ENCODE peak calls at places on chromosomes 16 and 17, in four cellular contexts. F, P, C and Q are unnamed samples.

GRCh38 chr17:7014995-7015586 is 2.7 kb downstream of the RNASEK start:
- DNase-seq in F (no peak), P (no peak), C (no peak), Q (peak; percentile 78)

GRCh38 chr16:67001159-67001486 is 12.7 kb downstream of the CES4A start:
- DNase-seq in F (no peak), P (no peak), C (no peak), Q (no peak)

GRCh38 chr17:78132086-78132676 is 1.6 kb downstream of the TMC8 start:
- DNase-seq in F (no peak), P (no peak), C (peak; percentile 52), Q (no peak)

GRCh38 chr17:38898291-38898679 is 27.1 kb upstream of the LASP1NB start:
- DNase-seq in F (no peak), P (no peak), C (no peak), Q (no peak)

GRCh38 chr17:48110722-48111121 is 3.2 kb downstream of the SNX11 start:
- DNase-seq in F (no peak), P (no peak), C (no peak), Q (no peak)

GRCh38 chr16:17154981-17155380 is 315.8 kb downstream of the XYLT1 start:
- DNase-seq in F (peak; percentile 34), P (no peak), C (no peak), Q (no peak)

GRCh38 chr16:71426880-71427615 is 14.8 kb downstream of the TLE7 start:
- DNase-seq in F (no peak), P (no peak), C (no peak), Q (no peak)

GRCh38 chr16:21156767-21157467 is 1.6 kb upstream of the LDAF1 start:
- DNase-seq in F (no peak), P (peak; percentile 79), C (peak; percentile 46), Q (peak; percentile 44)

GRCh38 chr17:17275991-17276390 is 5.1 kb downstream of the COPS3 start:
- DNase-seq in F (no peak), P (no peak), C (no peak), Q (no peak)

GRCh38 chr16:28105954-28106353 is 42.4 kb upstream of the GSG1L start:
- DNase-seq in F (no peak), P (no peak), C (no peak), Q (no peak)

GRCh38 chr16:54397190-54397835 is 110.7 kb upstream of the IRX3 start:
- DNase-seq in F (no peak), P (no peak), C (no peak), Q (peak; percentile 12)

GRCh38 chr16:29876578-29877249 is 13.7 kb upstream of the CDIPT start:
- DNase-seq in F (no peak), P (no peak), C (no peak), Q (no peak)

GRCh38 chr16:87950765-87951549 is at the start of gene BANP:
- DNase-seq in F (peak; percentile 98), P (peak; percentile 99), C (peak; percentile 99), Q (peak; percentile 98)

GRCh38 chr17:81509048-81509686 is 3.4 kb downstream of the ACTG1 start:
- DNase-seq in F (no peak), P (peak; percentile 63), C (no peak), Q (no peak)

GRCh38 chr17:80423536-80424225 is 8.7 kb downstream of the ENDOV start:
- DNase-seq in F (no peak), P (no peak), C (no peak), Q (no peak)

GRCh38 chr17:78921437-78921971 is 3.7 kb downstream of the TIMP2 start:
- DNase-seq in F (peak; percentile 35), P (no peak), C (no peak), Q (no peak)

GRCh38 chr16:71610936-71611871 is 14.8 kb upstream of the MARVELD3 start:
- DNase-seq in F (peak; percentile 28), P (peak; percentile 72), C (peak; percentile 83), Q (peak; percentile 44)

GRCh38 chr16:86519649-86520316 is 9.5 kb downstream of the FOXF1 start:
- DNase-seq in F (peak; percentile 37), P (peak; percentile 48), C (no peak), Q (peak; percentile 35)

GRCh38 chr16:85706449-85707034 is 17.8 kb upstream of the GINS2 start:
- DNase-seq in F (no peak), P (no peak), C (no peak), Q (no peak)

GRCh38 chr17:31068291-31068690 is 26.5 kb upstream of the NF1 start:
- DNase-seq in F (peak; percentile 37), P (peak; percentile 37), C (no peak), Q (peak; percentile 52)

GRCh38 chr17:37744961-37745800 is at the start of gene HNF1B:
- DNase-seq in F (no peak), P (peak; percentile 63), C (peak; percentile 80), Q (no peak)

GRCh38 chr16:78740269-78740668 is 640.8 kb downstream of the WWOX start:
- DNase-seq in F (no peak), P (no peak), C (peak; percentile 58), Q (no peak)

GRCh38 chr17:21283482-21284318 is 811 bp upstream of the MAP2K3 start:
- DNase-seq in F (peak; percentile 45), P (no peak), C (peak; percentile 67), Q (peak; percentile 38)

GRCh38 chr16:8110572-8111514 is 479.5 kb downstream of the TMEM114 start:
- DNase-seq in F (no peak), P (no peak), C (no peak), Q (no peak)

GRCh38 chr16:67100569-67101300 is 9.0 kb upstream of the PHAF1 start:
- DNase-seq in F (no peak), P (no peak), C (no peak), Q (no peak)

GRCh38 chr17:75124041-75124818 is 7.3 kb downstream of the NT5C start:
- DNase-seq in F (peak; percentile 37), P (peak; percentile 48), C (no peak), Q (peak; percentile 49)

GRCh38 chr17:30380106-30380420 is 1.3 kb downstream of the CPD start:
- DNase-seq in F (no peak), P (no peak), C (no peak), Q (no peak)

GRCh38 chr16:80738521-80738920 is 65.9 kb downstream of the CDYL2 start:
- DNase-seq in F (no peak), P (no peak), C (no peak), Q (no peak)

GRCh38 chr17:10768766-10769383 is 35.0 kb downstream of the TMEM238L start:
- DNase-seq in F (no peak), P (no peak), C (no peak), Q (no peak)

GRCh38 chr17:61638087-61638486 is 47.1 kb upstream of the NACA2 start:
- DNase-seq in F (no peak), P (no peak), C (no peak), Q (no peak)

GRCh38 chr17:39615434-39615833 is 7.7 kb upstream of the NEUROD2 start:
- DNase-seq in F (no peak), P (no peak), C (no peak), Q (no peak)

GRCh38 chr17:21218101-21218500 is 4.1 kb upstream of the TMEM11 start:
- DNase-seq in F (no peak), P (no peak), C (no peak), Q (peak; percentile 15)

GRCh38 chr17:2721603-2722002 is 10.0 kb upstream of the CLUH start:
- DNase-seq in F (no peak), P (no peak), C (no peak), Q (no peak)

GRCh38 chr17:82936768-82937171 is 96.9 kb upstream of the ZNF750 start:
- DNase-seq in F (no peak), P (no peak), C (peak; percentile 43), Q (no peak)

GRCh38 chr17:67557921-67558320 is 159.8 kb upstream of the NOL11 start:
- DNase-seq in F (no peak), P (no peak), C (no peak), Q (peak; percentile 77)

GRCh38 chr17:83183150-83183820 is 103.9 kb downstream of the METRNL start:
- DNase-seq in F (no peak), P (no peak), C (peak; percentile 37), Q (no peak)

GRCh38 chr17:28570716-28571254 is 539 bp downstream of the PIGS start:
- DNase-seq in F (no peak), P (peak; percentile 47), C (no peak), Q (no peak)

GRCh38 chr17:81471804-81472456 is 40.7 kb downstream of the ACTG1 start:
- DNase-seq in F (peak; percentile 94), P (peak; percentile 42), C (no peak), Q (peak; percentile 94)

GRCh38 chr16:60642956-60643355 is 1393.3 kb downstream of the CDH8 start:
- DNase-seq in F (no peak), P (no peak), C (no peak), Q (no peak)

GRCh38 chr16:62445909-62446308 is 409.7 kb upstream of the CDH8 start:
- DNase-seq in F (no peak), P (no peak), C (no peak), Q (no peak)
- TF ChIP-seq CTCF in F (no peak), P (no peak), C (no peak), Q (no peak)

GRCh38 chr17:76706817-76707216 is 3.9 kb downstream of the MXRA7 start:
- DNase-seq in F (no peak), P (no peak), C (no peak), Q (no peak)
- H3K4me3 ChIP-seq in F (no peak overlapping the region), P (no peak overlapping the region), C (no peak overlapping the region), Q (no peak overlapping the region)

DNA sequence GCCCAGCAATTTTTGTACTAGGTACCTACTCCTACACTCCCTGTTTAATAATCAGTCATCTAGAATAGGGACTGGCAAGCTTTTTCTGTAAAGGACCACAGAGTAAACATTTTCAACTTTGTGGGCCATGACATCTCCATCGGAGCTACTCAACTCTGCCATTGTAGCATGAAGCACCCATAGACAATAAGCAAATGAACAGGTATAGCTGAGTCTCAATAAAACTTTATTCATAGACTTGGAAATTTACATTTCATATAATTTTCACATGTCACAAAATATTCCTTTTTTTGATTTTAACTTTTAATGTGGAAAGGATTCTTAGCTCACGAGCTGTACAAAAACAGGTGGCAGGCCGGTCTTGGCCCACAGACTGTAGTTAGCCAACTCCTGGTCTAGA is 345.8 kb downstream of the SOX9 start:
- DNase-seq in F (no peak), P (no peak), C (no peak), Q (no peak)
- H3K27ac ChIP-seq in F (no peak overlapping the region), P (no peak overlapping the region), C (no peak overlapping the region), Q (peak overlapping the region; percentile 85)

GRCh38 chr17:58161566-58161965 is 5.2 kb upstream of the OR4D2 start:
- DNase-seq in F (no peak), P (no peak), C (no peak), Q (no peak)
- TF ChIP-seq CTCF in F (no peak), P (no peak), C (no peak), Q (no peak)